ENCODE peak calls at places on chromosome 16, in six cellular contexts. S is aorta, H is A549, T is spleen, A is gastrocnemius medialis, D is GM12878. O is an unnamed sample.
A peak's percentile ranks its signal among the peaks of the same experiment; 100 is the strongest.

GRCh38 chr16:66324785-66325184 is 41.7 kb upstream of the CDH5 start:
- DNase-seq in T (no peak), A (no peak), H (peak; percentile 48), D (no peak), S (no peak), O (no peak)

GRCh38 chr16:71229344-71229743 is 1.2 kb downstream of the HYDIN start:
- DNase-seq in T (no peak), D (no peak), S (no peak), A (no peak), H (no peak), O (no peak)

GRCh38 chr16:77307764-77308561 is 108.8 kb downstream of the SYCE1L start:
- DNase-seq in S (no peak), T (no peak), D (no peak), A (no peak), H (peak; percentile 73), O (no peak)

GRCh38 chr16:1972490-1972877 is 631 bp downstream of the TBL3 start:
- DNase-seq in H (no peak), T (no peak), A (no peak), S (no peak), D (no peak), O (no peak)

GRCh38 chr16:85608515-85608885 is 4.6 kb upstream of the GSE1 start:
- DNase-seq in H (no peak), A (no peak), T (no peak), S (no peak), D (no peak), O (no peak)

GRCh38 chr16:1760911-1761310 is 10.4 kb downstream of the NME3 start:
- DNase-seq in T (no peak), A (no peak), D (no peak), H (no peak), S (no peak), O (no peak)

GRCh38 chr16:68754117-68754792 is 17.2 kb downstream of the CDH1 start:
- DNase-seq in A (no peak), H (no peak), S (no peak), D (no peak), T (no peak), O (no peak)

GRCh38 chr16:6611535-6611934 is 721.1 kb upstream of the RBFOX1 start:
- DNase-seq in A (no peak), H (peak; percentile 2), T (no peak), S (no peak), D (no peak), O (no peak)

GRCh38 chr16:50306287-50306686 is 39.9 kb downstream of the ADCY7 start:
- DNase-seq in H (no peak), A (peak; percentile 1), D (no peak), S (peak; percentile 39), T (peak; percentile 52), O (no peak)

GRCh38 chr16:52529226-52529625 is 17.7 kb downstream of the TOX3 start:
- DNase-seq in H (no peak), D (no peak), T (no peak), S (no peak), A (no peak), O (no peak)

GRCh38 chr16:66651965-66652364 is 44.6 kb downstream of the CMTM4 start:
- DNase-seq in T (no peak), A (no peak), D (no peak), H (no peak), S (no peak), O (no peak)

GRCh38 chr16:87471278-87472141 is 21.3 kb downstream of the ZCCHC14 start:
- DNase-seq in H (no peak), T (no peak), D (no peak), A (no peak), S (no peak), O (no peak)

GRCh38 chr16:49492896-49493620 is 119.5 kb downstream of the C16orf78 start:
- DNase-seq in A (no peak), T (peak; percentile 71), D (no peak), H (no peak), S (peak; percentile 39), O (no peak)

GRCh38 chr16:64864232-64864803 is 257.5 kb downstream of the CDH11 start:
- DNase-seq in T (no peak), H (no peak), S (no peak), D (no peak), A (no peak), O (no peak)

GRCh38 chr16:47470810-47471209 is 9.7 kb downstream of the PHKB start:
- DNase-seq in T (no peak), S (no peak), H (no peak), D (no peak), A (no peak), O (no peak)

GRCh38 chr16:25478476-25478875 is 213.3 kb upstream of the HS3ST4 start:
- DNase-seq in S (no peak), H (no peak), T (no peak), A (no peak), D (no peak), O (no peak)

GRCh38 chr16:89193576-89194293 is 6.6 kb downstream of the SLC22A31 start:
- DNase-seq in A (no peak), D (no peak), S (peak; percentile 49), H (no peak), T (peak; percentile 84), O (no peak)

GRCh38 chr16:86391987-86392386 is 118.3 kb upstream of the FOXF1 start:
- DNase-seq in H (no peak), S (no peak), A (no peak), D (no peak), T (no peak), O (no peak)

GRCh38 chr16:25501530-25502255 is 190.1 kb upstream of the HS3ST4 start:
- DNase-seq in S (no peak), H (no peak), A (no peak), D (no peak), T (no peak), O (no peak)

GRCh38 chr16:14486520-14487303 is 143.3 kb downstream of the PARN start:
- DNase-seq in H (peak; percentile 93), A (peak; percentile 80), S (peak; percentile 86), T (no peak), D (no peak), O (no peak)

GRCh38 chr16:24135624-24136296 is 120.4 kb upstream of the CACNG3 start:
- DNase-seq in S (no peak), T (no peak), A (no peak), D (no peak), H (no peak), O (no peak)

GRCh38 chr16:11796227-11797165 is 562 bp downstream of the ZC3H7A start:
- DNase-seq in D (no peak), A (peak; percentile 68), S (peak; percentile 86), H (peak; percentile 47), T (peak; percentile 93), O (no peak)

GRCh38 chr16:46621902-46622676 is 910 bp upstream of the SHCBP1 start:
- DNase-seq in T (no peak), D (no peak), S (no peak), A (no peak), H (no peak), O (no peak)

GRCh38 chr16:64475627-64476351 is 646.1 kb downstream of the CDH11 start:
- DNase-seq in D (no peak), H (no peak), S (no peak), A (no peak), T (no peak), O (no peak)

GRCh38 chr16:84284168-84284722 is 10.4 kb upstream of the WFDC1 start:
- DNase-seq in A (peak; percentile 28), H (no peak), S (peak; percentile 63), T (peak; percentile 80), D (no peak), O (no peak)

GRCh38 chr16:74224828-74225227 is 71.8 kb upstream of the PSMD7 start:
- DNase-seq in T (no peak), D (no peak), A (no peak), S (no peak), H (no peak), O (no peak)

GRCh38 chr16:85664580-85665372 is 24.0 kb downstream of the GINS2 start:
- DNase-seq in D (no peak), A (no peak), H (no peak), S (peak; percentile 34), T (peak; percentile 56), O (no peak)

GRCh38 chr16:57787519-57787905 is 14.8 kb downstream of the KIFC3 start:
- DNase-seq in H (no peak), A (no peak), D (no peak), T (no peak), S (no peak), O (no peak)
- H3K9me3 ChIP-seq in H (no peaks in the 10 kb centered on the region), A (no peaks in the 10 kb centered on the region), D (no peaks in the 10 kb centered on the region), T (no peaks in the 10 kb centered on the region), S (no peaks in the 10 kb centered on the region), O (no peaks in the 10 kb centered on the region)

GRCh38 chr16:10314317-10314716 is 71.5 kb upstream of the ATF7IP2 start:
- DNase-seq in D (no peak), A (no peak), T (no peak), H (no peak), S (no peak), O (no peak)
- H3K4me3 ChIP-seq in D (no peak overlapping the region), A (no peak overlapping the region), T (no peak overlapping the region), H (no peak overlapping the region), S (no peak overlapping the region), O (no peak overlapping the region)

GRCh38 chr16:239948-240277 is 5.3 kb downstream of the FAM234A start:
- DNase-seq in A (no peak), D (no peak), S (no peak), T (no peak), H (no peak), O (no peak)
- H3K27ac ChIP-seq in A (peak overlapping the region; percentile 78), D (peak overlapping the region; percentile 5), S (no peak overlapping the region), T (no peak overlapping the region), H (no peak overlapping the region), O (peak overlapping the region; percentile 75)

GRCh38 chr16:35252356-35252936 is 1793.0 kb downstream of the TP53TG3F start:
- DNase-seq in S (no peak), A (no peak), H (no peak), D (no peak), T (no peak), O (no peak)

DNA sequence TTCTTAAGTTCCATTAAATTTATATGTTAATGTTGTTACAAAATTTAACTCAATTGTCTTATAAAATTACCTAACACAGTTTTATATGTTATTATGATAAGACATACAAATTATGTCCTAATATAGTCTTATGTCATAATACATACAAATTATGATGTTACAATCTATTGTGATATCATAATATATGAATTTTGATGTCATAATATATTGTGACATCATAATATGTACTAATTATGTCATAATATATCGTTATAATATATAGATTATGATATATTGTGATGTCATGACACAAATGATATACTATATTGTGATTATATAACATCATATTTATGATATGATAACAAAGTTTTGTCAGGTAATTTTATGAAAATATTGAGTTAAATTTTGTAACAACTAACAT is 1789.6 kb downstream of the TP53TG3F start:
- DNase-seq in S (no peak), T (no peak), H (no peak), A (no peak), D (no peak), O (no peak)
- H3K9me3 ChIP-seq in S (peaks cover 2% of the 10 kb centered on the region), T (peaks cover 44% of the 10 kb centered on the region), H (no peaks in the 10 kb centered on the region), A (no peaks in the 10 kb centered on the region), D (no peaks in the 10 kb centered on the region), O (no peaks in the 10 kb centered on the region)

DNA sequence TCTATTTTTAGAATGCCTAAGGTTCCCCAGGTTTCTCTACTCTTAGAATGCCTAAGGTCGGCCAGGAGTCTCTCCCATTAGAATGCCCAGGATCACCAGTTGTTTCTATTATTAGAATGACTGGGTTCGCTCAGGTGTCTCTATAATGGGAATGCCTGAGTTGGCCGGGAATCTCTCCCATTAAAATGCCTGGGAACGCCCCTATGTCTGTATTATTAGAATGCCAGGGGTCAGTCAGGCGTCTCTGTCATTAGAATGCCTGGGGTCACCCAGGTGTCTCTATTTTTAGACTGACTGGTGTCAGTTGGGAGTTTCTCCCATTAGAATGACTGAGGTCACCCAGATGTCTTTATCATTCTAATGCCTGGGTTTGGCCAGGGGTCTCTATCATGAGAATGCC is 2252.5 kb downstream of the TP53TG3F start:
- DNase-seq in A (no peak), D (no peak), H (no peak), S (no peak), T (no peak), O (no peak)
- H3K4me3 ChIP-seq in A (no peak overlapping the region), D (no peak overlapping the region), H (no peak overlapping the region), S (no peak overlapping the region), T (no peak overlapping the region), O (no peak overlapping the region)

O was measured in esophagus squamous epithelium.